ENCODE peak calls at places on chromosomes 5 and 9, in six cellular contexts. One of them, this sample, is unnamed.

GRCh38 chr5:66742083-66742895 is 146.1 kb downstream of the MAST4 start:
- DNase-seq in trophoblast cell: no peak
- DNase-seq in mesendoderm: peak
- DNase-seq in fibroblast of lung: peak
- DNase-seq in activated naive CD4-positive, alpha-beta T cell: no peak
- DNase-seq in RPMI7951: peak
- DNase-seq in this sample: no peak

GRCh38 chr5:119022017-119022745 is 33.8 kb upstream of the DTWD2 start:
- DNase-seq in trophoblast cell: peak
- DNase-seq in mesendoderm: peak
- DNase-seq in fibroblast of lung: peak
- DNase-seq in activated naive CD4-positive, alpha-beta T cell: no peak
- DNase-seq in RPMI7951: peak
- DNase-seq in this sample: no peak

GRCh38 chr9:99057665-99058625 is 47.0 kb upstream of the TGFBR1 start:
- DNase-seq in trophoblast cell: no peak
- DNase-seq in fibroblast of lung: peak
- DNase-seq in activated naive CD4-positive, alpha-beta T cell: peak
- DNase-seq in mesendoderm: peak
- DNase-seq in RPMI7951: peak
- DNase-seq in this sample: peak

GRCh38 chr5:79190235-79190529 is 45.7 kb upstream of the JMY start:
- DNase-seq in RPMI7951: no peak
- DNase-seq in mesendoderm: no peak
- DNase-seq in fibroblast of lung: no peak
- DNase-seq in activated naive CD4-positive, alpha-beta T cell: no peak
- DNase-seq in trophoblast cell: no peak
- DNase-seq in this sample: no peak

GRCh38 chr9:34579097-34579818 is 10.3 kb downstream of the CNTFR start:
- DNase-seq in RPMI7951: no peak
- DNase-seq in trophoblast cell: no peak
- DNase-seq in fibroblast of lung: no peak
- DNase-seq in activated naive CD4-positive, alpha-beta T cell: no peak
- DNase-seq in mesendoderm: no peak
- DNase-seq in this sample: no peak

GRCh38 chr5:171444582-171444981 is 25.1 kb downstream of the FGF18 start:
- DNase-seq in fibroblast of lung: no peak
- DNase-seq in RPMI7951: no peak
- DNase-seq in activated naive CD4-positive, alpha-beta T cell: no peak
- DNase-seq in mesendoderm: no peak
- DNase-seq in trophoblast cell: no peak
- DNase-seq in this sample: no peak

GRCh38 chr5:35476789-35477188 is 140.9 kb upstream of the SPEF2 start:
- DNase-seq in RPMI7951: no peak
- DNase-seq in mesendoderm: peak
- DNase-seq in activated naive CD4-positive, alpha-beta T cell: no peak
- DNase-seq in fibroblast of lung: no peak
- DNase-seq in trophoblast cell: no peak
- DNase-seq in this sample: no peak

GRCh38 chr5:179243333-179243732 is 101.9 kb downstream of the ADAMTS2 start:
- DNase-seq in fibroblast of lung: peak
- DNase-seq in RPMI7951: peak
- DNase-seq in trophoblast cell: peak
- DNase-seq in mesendoderm: no peak
- DNase-seq in activated naive CD4-positive, alpha-beta T cell: no peak
- DNase-seq in this sample: no peak

GRCh38 chr5:34735436-34736426 is 79.6 kb downstream of the RAI14 start:
- DNase-seq in mesendoderm: peak
- DNase-seq in RPMI7951: no peak
- DNase-seq in trophoblast cell: peak
- DNase-seq in activated naive CD4-positive, alpha-beta T cell: no peak
- DNase-seq in fibroblast of lung: peak
- DNase-seq in this sample: no peak

GRCh38 chr9:77019810-77020437 is 469 bp downstream of the FOXB2 start:
- DNase-seq in RPMI7951: no peak
- DNase-seq in fibroblast of lung: no peak
- DNase-seq in mesendoderm: no peak
- DNase-seq in trophoblast cell: no peak
- DNase-seq in activated naive CD4-positive, alpha-beta T cell: no peak
- DNase-seq in this sample: no peak

GRCh38 chr9:37126214-37126788 is 5.9 kb downstream of the ZCCHC7 start:
- DNase-seq in activated naive CD4-positive, alpha-beta T cell: no peak
- DNase-seq in trophoblast cell: peak
- DNase-seq in fibroblast of lung: no peak
- DNase-seq in RPMI7951: peak
- DNase-seq in mesendoderm: no peak
- DNase-seq in this sample: no peak

GRCh38 chr5:12615141-12615820 is 711.0 kb upstream of the CTNND2 start:
- DNase-seq in mesendoderm: no peak
- DNase-seq in activated naive CD4-positive, alpha-beta T cell: no peak
- DNase-seq in trophoblast cell: no peak
- DNase-seq in RPMI7951: peak
- DNase-seq in fibroblast of lung: no peak
- DNase-seq in this sample: no peak

GRCh38 chr9:93582115-93582514 is 5.7 kb downstream of the PHF2 start:
- DNase-seq in RPMI7951: no peak
- DNase-seq in mesendoderm: peak
- DNase-seq in activated naive CD4-positive, alpha-beta T cell: no peak
- DNase-seq in trophoblast cell: peak
- DNase-seq in fibroblast of lung: no peak
- DNase-seq in this sample: no peak

GRCh38 chr9:8832956-8833355 is 1033.4 kb upstream of the DMAC1 start:
- DNase-seq in trophoblast cell: no peak
- DNase-seq in RPMI7951: no peak
- DNase-seq in fibroblast of lung: peak
- DNase-seq in mesendoderm: no peak
- DNase-seq in activated naive CD4-positive, alpha-beta T cell: no peak
- DNase-seq in this sample: no peak

GRCh38 chr5:115543365-115543700 is 1.2 kb downstream of the FEM1C start:
- DNase-seq in fibroblast of lung: no peak
- DNase-seq in RPMI7951: no peak
- DNase-seq in mesendoderm: no peak
- DNase-seq in activated naive CD4-positive, alpha-beta T cell: no peak
- DNase-seq in trophoblast cell: no peak
- DNase-seq in this sample: no peak

GRCh38 chr5:125058185-125058826 is 311.9 kb upstream of the ZNF608 start:
- DNase-seq in fibroblast of lung: peak
- DNase-seq in activated naive CD4-positive, alpha-beta T cell: no peak
- DNase-seq in RPMI7951: peak
- DNase-seq in mesendoderm: no peak
- DNase-seq in trophoblast cell: no peak
- DNase-seq in this sample: no peak

GRCh38 chr9:72137697-72138365 is 11.4 kb upstream of the GDA start:
- DNase-seq in fibroblast of lung: no peak
- DNase-seq in mesendoderm: no peak
- DNase-seq in activated naive CD4-positive, alpha-beta T cell: no peak
- DNase-seq in RPMI7951: no peak
- DNase-seq in trophoblast cell: no peak
- DNase-seq in this sample: no peak

This sample was measured in activated CD4-positive, CD25-positive, alpha-beta regulatory T cell treated with anti-CD3 and anti-CD28 coated beads, Interleukin-2, amount 50 U/mL, for 16 hours.